ENCODE peak calls at places on chromosomes 7 and 10, in five cellular contexts. Z is testis; D is aorta; S is neural progenitor cell; O is CD4-positive, alpha-beta memory T cell. I is an unnamed sample.

GRCh38 chr7:30327813-30328212 is 43.4 kb downstream of the ZNRF2 start:
- DNase-seq in Z (no peak), D (no peak), S (no peak), O (no peak), I (no peak)

GRCh38 chr7:148828965-148829364 is 55.1 kb downstream of the EZH2 start:
- DNase-seq in Z (no peak), D (no peak), S (no peak), O (no peak), I (no peak)

GRCh38 chr7:39560997-39561396 is 5.2 kb upstream of the YAE1 start:
- DNase-seq in Z (no peak), D (no peak), S (no peak), O (no peak), I (no peak)

GRCh38 chr10:16155761-16156322 is 281.0 kb upstream of the PTER start:
- DNase-seq in Z (no peak), D (no peak), S (peak; percentile 11), O (no peak), I (no peak)

GRCh38 chr10:91909178-91909677 is at the start of gene FGFBP3:
- DNase-seq in Z (peak; percentile 43), D (peak; percentile 49), S (peak; percentile 85), O (no peak), I (peak; percentile 13)

GRCh38 chr10:46319383-46319782 is 32.6 kb downstream of the ANTXRL start:
- DNase-seq in Z (no peak), D (no peak), S (no peak), O (no peak), I (no peak)

GRCh38 chr7:83060218-83060617 is 102.5 kb downstream of the PCLO start:
- DNase-seq in Z (peak; percentile 14), D (no peak), S (no peak), O (no peak), I (no peak)

GRCh38 chr7:949021-949934 is 5.2 kb downstream of the ADAP1 start:
- DNase-seq in Z (no peak), D (peak; percentile 33), S (no peak), O (no peak), I (no peak)

GRCh38 chr10:63699785-63700184 is 178.6 kb downstream of the REEP3 start:
- DNase-seq in Z (no peak), D (peak; percentile 65), S (no peak), O (no peak), I (no peak)

GRCh38 chr7:18119985-18120384 is 92.3 kb upstream of the PRPS1L1 start:
- DNase-seq in Z (no peak), D (no peak), S (peak; percentile 50), O (no peak), I (no peak)

GRCh38 chr7:115593111-115593510 is 437.5 kb downstream of the TFEC start:
- DNase-seq in Z (no peak), D (no peak), S (no peak), O (no peak), I (no peak)

GRCh38 chr10:44512345-44513095 is 127.6 kb upstream of the CXCL12 start:
- DNase-seq in Z (no peak), D (no peak), S (no peak), O (no peak), I (no peak)

GRCh38 chr10:5959116-5959515 is 18.2 kb downstream of the IL15RA start:
- DNase-seq in Z (no peak), D (no peak), S (no peak), O (no peak), I (no peak)

GRCh38 chr10:24944512-24945255 is 7.7 kb downstream of the PRTFDC1 start:
- DNase-seq in Z (no peak), D (no peak), S (no peak), O (no peak), I (no peak)

GRCh38 chr7:66751945-66752344 is 11.4 kb downstream of the RABGEF1 start:
- DNase-seq in Z (no peak), D (no peak), S (no peak), O (no peak), I (no peak)

GRCh38 chr10:95841711-95842498 is 65.9 kb upstream of the CC2D2B start:
- DNase-seq in Z (peak; percentile 71), D (no peak), S (peak; percentile 74), O (peak; percentile 55), I (peak; percentile 42)

GRCh38 chr7:55018361-55019328 is at the start of gene EGFR:
- DNase-seq in Z (peak; percentile 82), D (peak; percentile 88), S (peak; percentile 82), O (no peak), I (no peak)

GRCh38 chr10:31372439-31372838 is 53.4 kb downstream of the ZEB1 start:
- DNase-seq in Z (no peak), D (no peak), S (no peak), O (no peak), I (no peak)

GRCh38 chr10:87603769-87604168 is 55.9 kb upstream of the PAPSS2 start:
- DNase-seq in Z (no peak), D (no peak), S (no peak), O (no peak), I (no peak)

GRCh38 chr7:32206987-32207386 is 136.8 kb upstream of the PDE1C start:
- DNase-seq in Z (peak; percentile 37), D (no peak), S (peak; percentile 69), O (no peak), I (no peak)

GRCh38 chr7:155804431-155804831 is 7.8 kb downstream of the SHH start:
- DNase-seq in Z (no peak), D (peak; percentile 16), S (peak; percentile 69), O (no peak), I (no peak)

GRCh38 chr7:30845426-30846135 is 66.1 kb upstream of the AQP1 start:
- DNase-seq in Z (peak; percentile 69), D (peak; percentile 79), S (no peak), O (no peak), I (no peak)

GRCh38 chr10:14625210-14625621 is 149.5 kb downstream of the FAM107B start:
- DNase-seq in Z (no peak), D (no peak), S (peak; percentile 72), O (no peak), I (no peak)

GRCh38 chr10:112360308-112361270 is 13.3 kb upstream of the ACSL5 start:
- DNase-seq in Z (peak; percentile 90), D (no peak), S (no peak), O (no peak), I (no peak)

GRCh38 chr10:62740885-62741284 is 63.6 kb upstream of the ADO start:
- DNase-seq in Z (no peak), D (no peak), S (no peak), O (no peak), I (no peak)

GRCh38 chr10:14220026-14220425 is 110.7 kb downstream of the FRMD4A start:
- DNase-seq in Z (no peak), D (no peak), S (no peak), O (no peak), I (no peak)

GRCh38 chr10:100007239-100008141 is 2.3 kb downstream of the DNMBP start:
- DNase-seq in Z (no peak), D (no peak), S (no peak), O (no peak), I (no peak)
- H3K4me1 ChIP-seq in Z (peaks cover 26% of the 10 kb centered on the region), D (no peaks in the 10 kb centered on the region), S (peaks cover 15% of the 10 kb centered on the region), O (peaks cover 19% of the 10 kb centered on the region), I (peaks cover 10% of the 10 kb centered on the region)

GRCh38 chr7:15507708-15508107 is 54.1 kb downstream of the AGMO start:
- DNase-seq in Z (no peak), D (no peak), S (no peak), O (no peak), I (no peak)
- H3K4me1 ChIP-seq in Z (peaks cover 21% of the 10 kb centered on the region), D (no peaks in the 10 kb centered on the region), S (no peaks in the 10 kb centered on the region), O (no peaks in the 10 kb centered on the region), I (no peaks in the 10 kb centered on the region)

GRCh38 chr10:79184649-79185048 is 115.9 kb downstream of the ZMIZ1 start:
- DNase-seq in Z (no peak), D (no peak), S (no peak), O (no peak), I (no peak)
- H3K4me1 ChIP-seq in Z (peaks cover 64% of the 10 kb centered on the region), D (no peaks in the 10 kb centered on the region), S (peaks cover 51% of the 10 kb centered on the region), O (no peaks in the 10 kb centered on the region), I (no peaks in the 10 kb centered on the region)

GRCh38 chr7:151079199-151079910 is 1.3 kb downstream of the FASTK start:
- DNase-seq in Z (no peak), D (no peak), S (no peak), O (no peak), I (no peak)
- H3K4me1 ChIP-seq in Z (peaks cover 39% of the 10 kb centered on the region), D (peaks cover 3% of the 10 kb centered on the region), S (peaks cover 30% of the 10 kb centered on the region), O (peaks cover 46% of the 10 kb centered on the region), I (peaks cover 37% of the 10 kb centered on the region)

DNA sequence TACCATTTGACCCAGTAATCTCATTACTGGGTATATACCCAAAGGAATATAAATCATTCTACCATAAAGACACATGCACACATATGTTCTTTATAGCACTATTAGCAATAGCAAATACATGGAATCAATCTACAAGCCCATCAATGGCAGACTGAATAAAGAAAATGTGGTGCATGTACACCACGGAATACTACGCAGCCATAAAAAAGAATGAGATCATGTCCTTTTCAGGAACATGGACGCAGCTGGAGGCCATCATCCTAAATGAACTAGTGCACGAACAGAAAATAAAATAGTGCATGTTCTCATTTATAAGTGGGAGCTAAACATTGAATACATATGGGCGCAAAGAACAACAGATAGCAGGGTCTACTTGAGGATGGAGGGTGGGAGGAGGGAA is 26.6 kb downstream of the NRP1 start:
- DNase-seq in Z (no peak), D (no peak), S (no peak), O (no peak), I (no peak)
- H3K4me1 ChIP-seq in Z (peaks cover 9% of the 10 kb centered on the region), D (peaks cover 10% of the 10 kb centered on the region), S (peaks cover 2% of the 10 kb centered on the region), O (no peaks in the 10 kb centered on the region), I (no peaks in the 10 kb centered on the region)